ENCODE peak calls at places on chromosomes 6 and 20, in eight cellular contexts. One of them, this sample, is unnamed.

GRCh38 chr6:30163090-30163917 is at the start of gene TRIM15:
- DNase-seq in tibial artery: no peak
- DNase-seq in right atrium auricular region: no peak
- DNase-seq in MM.1S: no peak
- DNase-seq in cardiac muscle cell: no peak
- DNase-seq in substantia nigra: no peak
- DNase-seq in pancreas: no peak
- DNase-seq in HCT116: peak; percentile 73
- DNase-seq in this sample: peak; percentile 90

GRCh38 chr6:159093608-159094443 is 49.0 kb upstream of the TAGAP start:
- DNase-seq in tibial artery: no peak
- DNase-seq in right atrium auricular region: no peak
- DNase-seq in MM.1S: no peak
- DNase-seq in cardiac muscle cell: no peak
- DNase-seq in substantia nigra: no peak
- DNase-seq in pancreas: no peak
- DNase-seq in HCT116: no peak
- DNase-seq in this sample: no peak

GRCh38 chr6:63844287-63844686 is 208.7 kb downstream of the PHF3 start:
- DNase-seq in tibial artery: no peak
- DNase-seq in right atrium auricular region: no peak
- DNase-seq in MM.1S: no peak
- DNase-seq in cardiac muscle cell: peak; percentile 74
- DNase-seq in substantia nigra: no peak
- DNase-seq in pancreas: no peak
- DNase-seq in HCT116: no peak
- DNase-seq in this sample: no peak

GRCh38 chr6:133817460-133818047 is 71.4 kb upstream of the TCF21 start:
- DNase-seq in tibial artery: no peak
- DNase-seq in right atrium auricular region: no peak
- DNase-seq in MM.1S: peak; percentile 32
- DNase-seq in cardiac muscle cell: no peak
- DNase-seq in substantia nigra: no peak
- DNase-seq in pancreas: peak; percentile 58
- DNase-seq in HCT116: peak; percentile 8
- DNase-seq in this sample: peak; percentile 34

GRCh38 chr20:56750430-56750829 is 121.3 kb downstream of the TFAP2C start:
- DNase-seq in tibial artery: no peak
- DNase-seq in right atrium auricular region: no peak
- DNase-seq in MM.1S: no peak
- DNase-seq in cardiac muscle cell: no peak
- DNase-seq in substantia nigra: no peak
- DNase-seq in pancreas: no peak
- DNase-seq in HCT116: peak; percentile 10
- DNase-seq in this sample: no peak

GRCh38 chr6:42316390-42316970 is 98.8 kb upstream of the MRPS10 start:
- DNase-seq in tibial artery: peak; percentile 57
- DNase-seq in right atrium auricular region: no peak
- DNase-seq in MM.1S: no peak
- DNase-seq in cardiac muscle cell: peak; percentile 60
- DNase-seq in substantia nigra: no peak
- DNase-seq in pancreas: no peak
- DNase-seq in HCT116: no peak
- DNase-seq in this sample: no peak

GRCh38 chr6:132527791-132528190 is 10.3 kb upstream of the TAAR9 start:
- DNase-seq in tibial artery: no peak
- DNase-seq in right atrium auricular region: no peak
- DNase-seq in MM.1S: no peak
- DNase-seq in cardiac muscle cell: no peak
- DNase-seq in substantia nigra: no peak
- DNase-seq in pancreas: no peak
- DNase-seq in HCT116: peak; percentile 83
- DNase-seq in this sample: no peak

GRCh38 chr20:46801003-46801702 is 91.7 kb downstream of the SLC2A10 start:
- DNase-seq in tibial artery: no peak
- DNase-seq in right atrium auricular region: no peak
- DNase-seq in MM.1S: no peak
- DNase-seq in cardiac muscle cell: no peak
- DNase-seq in substantia nigra: no peak
- DNase-seq in pancreas: no peak
- DNase-seq in HCT116: no peak
- DNase-seq in this sample: peak; percentile 27

GRCh38 chr20:57654363-57654997 is 34.3 kb upstream of the ZBP1 start:
- DNase-seq in tibial artery: no peak
- DNase-seq in right atrium auricular region: peak; percentile 64
- DNase-seq in MM.1S: peak; percentile 60
- DNase-seq in cardiac muscle cell: peak; percentile 73
- DNase-seq in substantia nigra: no peak
- DNase-seq in pancreas: no peak
- DNase-seq in HCT116: peak; percentile 23
- DNase-seq in this sample: peak; percentile 42

GRCh38 chr6:7909323-7910276 is 988 bp downstream of the TXNDC5 start:
- DNase-seq in tibial artery: peak; percentile 28
- DNase-seq in right atrium auricular region: no peak
- DNase-seq in MM.1S: peak; percentile 36
- DNase-seq in cardiac muscle cell: peak; percentile 59
- DNase-seq in substantia nigra: no peak
- DNase-seq in pancreas: peak; percentile 90
- DNase-seq in HCT116: no peak
- DNase-seq in this sample: peak; percentile 64

GRCh38 chr6:157461000-157461915 is 80.3 kb downstream of the ZDHHC14 start:
- DNase-seq in tibial artery: no peak
- DNase-seq in right atrium auricular region: no peak
- DNase-seq in MM.1S: no peak
- DNase-seq in cardiac muscle cell: peak; percentile 7
- DNase-seq in substantia nigra: no peak
- DNase-seq in pancreas: no peak
- DNase-seq in HCT116: no peak
- DNase-seq in this sample: peak; percentile 67

GRCh38 chr6:98845201-98846020 is 11.0 kb downstream of the POU3F2 start:
- DNase-seq in tibial artery: peak; percentile 69
- DNase-seq in right atrium auricular region: peak; percentile 81
- DNase-seq in MM.1S: peak; percentile 67
- DNase-seq in cardiac muscle cell: peak; percentile 87
- DNase-seq in substantia nigra: peak; percentile 61
- DNase-seq in pancreas: peak; percentile 89
- DNase-seq in HCT116: peak; percentile 34
- DNase-seq in this sample: peak; percentile 40

DNA sequence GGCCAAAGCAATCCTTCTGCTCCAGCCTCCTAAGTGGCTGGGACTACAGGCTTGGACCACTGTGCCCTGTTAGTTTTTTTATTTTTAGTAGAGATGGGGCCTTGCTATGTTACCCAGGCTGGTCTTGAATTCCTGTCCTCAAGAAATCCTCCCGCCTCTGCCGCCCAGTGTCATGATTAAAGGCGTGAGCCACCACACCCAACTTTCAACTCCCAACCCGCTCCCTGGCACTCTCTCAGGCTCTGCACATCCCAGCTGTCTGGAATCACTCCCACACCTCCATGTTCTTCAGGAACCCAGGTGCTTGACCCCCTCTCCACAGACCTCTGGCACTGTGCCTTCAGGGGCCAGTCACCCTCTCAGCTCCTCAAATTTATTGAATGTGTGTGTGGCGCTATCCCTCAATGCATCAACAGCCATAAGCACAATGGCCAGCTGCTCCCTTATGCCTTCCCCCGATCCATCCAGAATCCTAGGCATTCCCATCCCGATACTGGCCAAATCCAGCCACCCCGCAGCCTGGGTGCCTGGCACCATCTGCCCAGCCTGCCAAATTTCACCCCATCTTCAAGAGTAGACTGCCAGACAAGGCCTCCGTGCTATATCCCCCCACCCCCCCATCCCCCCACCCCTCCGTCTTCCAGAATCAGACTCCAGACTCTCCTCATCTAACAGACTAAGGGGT is 647 bp upstream of the POU5F1 start:
- DNase-seq in tibial artery: no peak
- DNase-seq in right atrium auricular region: no peak
- DNase-seq in MM.1S: no peak
- DNase-seq in cardiac muscle cell: no peak
- DNase-seq in substantia nigra: no peak
- DNase-seq in pancreas: no peak
- DNase-seq in HCT116: no peak
- DNase-seq in this sample: no peak
- H3K27ac ChIP-seq in tibial artery: no peak overlapping the region
- H3K27ac ChIP-seq in right atrium auricular region: no peak overlapping the region
- H3K27ac ChIP-seq in MM.1S: no peak overlapping the region
- H3K27ac ChIP-seq in cardiac muscle cell: no peak overlapping the region
- H3K27ac ChIP-seq in substantia nigra: no peak overlapping the region
- H3K27ac ChIP-seq in pancreas: no peak overlapping the region
- H3K27ac ChIP-seq in HCT116: no peak overlapping the region
- H3K27ac ChIP-seq in this sample: no peak overlapping the region

DNA sequence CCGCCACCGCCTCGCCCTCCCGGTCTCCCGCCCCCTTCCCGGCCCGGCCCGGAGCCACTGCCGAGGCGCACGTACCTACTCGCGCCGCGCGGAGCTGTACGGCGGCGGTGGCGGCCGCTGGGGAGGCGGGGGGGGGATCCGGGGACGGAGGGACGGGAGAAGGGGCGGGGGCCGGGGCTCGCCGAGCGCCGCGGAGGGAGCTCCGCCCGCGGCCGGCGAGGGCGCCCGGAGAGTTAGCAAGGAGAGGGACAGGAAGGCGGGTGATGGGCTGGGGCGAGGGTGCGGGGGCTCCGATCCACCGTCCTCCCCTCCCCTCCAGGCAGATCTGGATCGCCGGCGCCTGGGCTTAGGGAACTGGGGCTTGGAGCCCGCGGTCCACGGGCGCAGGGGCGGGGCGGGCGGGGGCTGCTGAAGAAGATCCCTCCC is 548 bp upstream of the TMEM74B start:
- DNase-seq in tibial artery: no peak
- DNase-seq in right atrium auricular region: no peak
- DNase-seq in MM.1S: no peak
- DNase-seq in cardiac muscle cell: no peak
- DNase-seq in substantia nigra: no peak
- DNase-seq in pancreas: peak; percentile 64
- DNase-seq in HCT116: no peak
- DNase-seq in this sample: no peak
- H3K27ac ChIP-seq in tibial artery: no peak overlapping the region
- H3K27ac ChIP-seq in right atrium auricular region: peak overlapping the region; percentile 60
- H3K27ac ChIP-seq in MM.1S: no peak overlapping the region
- H3K27ac ChIP-seq in cardiac muscle cell: no peak overlapping the region
- H3K27ac ChIP-seq in substantia nigra: no peak overlapping the region
- H3K27ac ChIP-seq in pancreas: no peak overlapping the region
- H3K27ac ChIP-seq in HCT116: peak overlapping the region; percentile 22
- H3K27ac ChIP-seq in this sample: no peak overlapping the region

DNA sequence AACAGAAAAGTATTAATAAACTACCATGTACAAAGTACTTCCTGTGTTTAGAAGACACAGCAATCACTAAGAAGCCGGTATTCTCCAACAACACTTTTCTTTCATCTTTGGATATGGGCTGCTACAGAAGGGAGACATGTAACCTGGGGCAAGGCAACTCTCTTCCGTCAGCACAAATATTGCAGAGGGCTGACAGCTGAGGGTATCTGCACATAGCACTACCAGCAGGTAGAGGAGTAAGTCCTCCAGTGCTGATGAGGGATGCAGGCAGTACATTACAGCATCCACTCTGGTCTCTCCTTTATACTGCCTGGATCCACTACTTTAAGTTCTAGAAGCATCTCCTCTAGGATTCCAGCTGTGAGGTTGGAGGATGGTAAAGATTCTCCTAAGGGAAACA is 110.5 kb upstream of the ADGRF1 start:
- DNase-seq in tibial artery: no peak
- DNase-seq in right atrium auricular region: no peak
- DNase-seq in MM.1S: no peak
- DNase-seq in cardiac muscle cell: no peak
- DNase-seq in substantia nigra: no peak
- DNase-seq in pancreas: no peak
- DNase-seq in HCT116: no peak
- DNase-seq in this sample: no peak
- H3K27ac ChIP-seq in tibial artery: no peak overlapping the region
- H3K27ac ChIP-seq in right atrium auricular region: no peak overlapping the region
- H3K27ac ChIP-seq in MM.1S: no peak overlapping the region
- H3K27ac ChIP-seq in cardiac muscle cell: no peak overlapping the region
- H3K27ac ChIP-seq in substantia nigra: no peak overlapping the region
- H3K27ac ChIP-seq in pancreas: no peak overlapping the region
- H3K27ac ChIP-seq in HCT116: no peak overlapping the region
- H3K27ac ChIP-seq in this sample: no peak overlapping the region

GRCh38 chr6:111219785-111220184 is 132.5 kb downstream of the SLC16A10 start:
- DNase-seq in tibial artery: no peak
- DNase-seq in right atrium auricular region: no peak
- DNase-seq in MM.1S: no peak
- DNase-seq in cardiac muscle cell: no peak
- DNase-seq in substantia nigra: no peak
- DNase-seq in pancreas: no peak
- DNase-seq in HCT116: no peak
- DNase-seq in this sample: no peak
- H3K27ac ChIP-seq in tibial artery: no peak overlapping the region
- H3K27ac ChIP-seq in right atrium auricular region: no peak overlapping the region
- H3K27ac ChIP-seq in MM.1S: no peak overlapping the region
- H3K27ac ChIP-seq in cardiac muscle cell: no peak overlapping the region
- H3K27ac ChIP-seq in substantia nigra: no peak overlapping the region
- H3K27ac ChIP-seq in pancreas: no peak overlapping the region
- H3K27ac ChIP-seq in HCT116: no peak overlapping the region
- H3K27ac ChIP-seq in this sample: no peak overlapping the region

DNA sequence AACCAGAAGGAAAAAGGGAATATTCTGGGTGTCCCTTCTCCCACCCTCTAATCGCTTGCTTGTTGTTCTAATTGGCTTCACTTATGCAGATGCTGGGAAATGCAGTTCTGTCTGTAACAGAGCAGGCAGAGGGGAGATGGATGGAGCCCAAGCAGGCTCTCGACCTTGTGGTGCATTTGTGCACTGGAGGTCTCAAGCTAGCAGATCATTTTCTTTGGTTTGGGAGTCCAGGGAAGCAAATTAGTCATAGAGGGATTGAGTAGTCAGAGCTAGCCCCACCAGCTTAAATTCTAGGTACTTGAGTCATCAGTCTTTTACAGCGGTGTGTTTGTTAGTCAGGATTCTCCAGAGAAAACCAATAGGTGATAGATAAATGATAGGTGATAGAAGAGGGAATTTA is 234.7 kb upstream of the ECI2 start:
- DNase-seq in tibial artery: no peak
- DNase-seq in right atrium auricular region: no peak
- DNase-seq in MM.1S: no peak
- DNase-seq in cardiac muscle cell: peak; percentile 80
- DNase-seq in substantia nigra: no peak
- DNase-seq in pancreas: no peak
- DNase-seq in HCT116: peak; percentile 13
- DNase-seq in this sample: no peak
- H3K27ac ChIP-seq in tibial artery: no peak overlapping the region
- H3K27ac ChIP-seq in right atrium auricular region: peak overlapping the region; percentile 77
- H3K27ac ChIP-seq in MM.1S: no peak overlapping the region
- H3K27ac ChIP-seq in cardiac muscle cell: no peak overlapping the region
- H3K27ac ChIP-seq in substantia nigra: no peak overlapping the region
- H3K27ac ChIP-seq in pancreas: no peak overlapping the region
- H3K27ac ChIP-seq in HCT116: no peak overlapping the region
- H3K27ac ChIP-seq in this sample: no peak overlapping the region

DNA sequence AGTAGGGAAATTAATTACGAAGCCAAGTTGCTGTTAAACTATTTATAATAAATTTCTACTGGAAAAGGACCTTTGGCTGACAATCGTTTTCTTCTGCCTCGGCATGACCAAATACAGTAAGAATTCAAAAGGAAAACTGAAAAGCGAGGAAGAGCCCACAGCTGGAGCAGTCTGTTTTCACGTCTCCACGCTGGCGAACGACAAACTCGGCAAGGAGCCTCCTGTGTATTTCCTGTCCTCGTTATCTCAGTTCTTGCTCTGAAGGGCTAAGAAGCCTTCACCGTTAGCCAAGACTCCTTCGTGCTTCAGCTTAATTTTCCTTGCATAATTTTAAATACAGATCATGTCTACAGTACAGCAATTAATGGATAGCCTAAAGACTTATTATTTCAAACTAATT is 214.3 kb upstream of the PLCB4 start:
- DNase-seq in tibial artery: peak; percentile 34
- DNase-seq in right atrium auricular region: no peak
- DNase-seq in MM.1S: no peak
- DNase-seq in cardiac muscle cell: peak; percentile 84
- DNase-seq in substantia nigra: no peak
- DNase-seq in pancreas: no peak
- DNase-seq in HCT116: no peak
- DNase-seq in this sample: no peak
- H3K27ac ChIP-seq in tibial artery: peak overlapping the region; percentile 66
- H3K27ac ChIP-seq in right atrium auricular region: peak overlapping the region; percentile 46
- H3K27ac ChIP-seq in MM.1S: no peak overlapping the region
- H3K27ac ChIP-seq in cardiac muscle cell: peak overlapping the region; percentile 20
- H3K27ac ChIP-seq in substantia nigra: no peak overlapping the region
- H3K27ac ChIP-seq in pancreas: peak overlapping the region; percentile 15
- H3K27ac ChIP-seq in HCT116: no peak overlapping the region
- H3K27ac ChIP-seq in this sample: no peak overlapping the region

This sample was measured in HepG2.